ENCODE peak calls at places on chromosomes 5 and 9, in eight cellular contexts. U, T, Y, J, L, Z, R and Q are unnamed samples.

GRCh38 chr5:93503598-93504067 is 77.4 kb downstream of the NR2F1-AS1 start:
- DNase-seq in U (no peak), T (peak), Y (peak), J (peak), L (peak), Z (no peak), R (no peak), Q (no peak)

GRCh38 chr5:157481255-157481654 is 21.2 kb downstream of the NIPAL4 start:
- DNase-seq in U (no peak), T (no peak), Y (no peak), J (no peak), L (no peak), Z (no peak), R (no peak), Q (no peak)

GRCh38 chr5:141567513-141568117 is 51.2 kb downstream of the DIAPH1 start:
- DNase-seq in U (no peak), T (no peak), Y (peak), J (peak), L (no peak), Z (no peak), R (no peak), Q (no peak)

GRCh38 chr5:171424726-171425125 is 5.3 kb downstream of the FGF18 start:
- DNase-seq in U (no peak), T (peak), Y (no peak), J (no peak), L (no peak), Z (peak), R (no peak), Q (no peak)

GRCh38 chr5:136058031-136058971 is 29.5 kb downstream of the TGFBI start:
- DNase-seq in U (no peak), T (peak), Y (peak), J (peak), L (peak), Z (peak), R (peak), Q (no peak)

GRCh38 chr5:171484460-171484899 is 65.0 kb downstream of the FGF18 start:
- DNase-seq in U (peak), T (no peak), Y (peak), J (peak), L (no peak), Z (no peak), R (peak), Q (no peak)

GRCh38 chr5:65801332-65801731 is 79.3 kb downstream of the NLN start:
- DNase-seq in U (no peak), T (no peak), Y (peak), J (peak), L (no peak), Z (no peak), R (no peak), Q (no peak)

GRCh38 chr5:153896701-153897100 is 142.0 kb downstream of the FAM114A2 start:
- DNase-seq in U (no peak), T (no peak), Y (no peak), J (peak), L (no peak), Z (no peak), R (no peak), Q (peak)

GRCh38 chr5:51202161-51202560 is 181.1 kb upstream of the ISL1 start:
- DNase-seq in U (no peak), T (no peak), Y (no peak), J (no peak), L (no peak), Z (no peak), R (no peak), Q (no peak)

GRCh38 chr5:172188033-172188892 is at the start of gene STK10:
- DNase-seq in U (peak), T (peak), Y (peak), J (peak), L (peak), Z (peak), R (peak), Q (peak)

GRCh38 chr9:70470050-70471015 is 55.9 kb upstream of the KLF9 start:
- DNase-seq in U (no peak), T (no peak), Y (no peak), J (peak), L (peak), Z (peak), R (no peak), Q (no peak)

GRCh38 chr9:92896037-92896436 is 18.2 kb upstream of the ZNF484 start:
- DNase-seq in U (no peak), T (no peak), Y (no peak), J (no peak), L (no peak), Z (no peak), R (no peak), Q (no peak)

GRCh38 chr5:156802501-156802900 is 47.6 kb upstream of the PPP1R2B start:
- DNase-seq in U (no peak), T (no peak), Y (no peak), J (no peak), L (no peak), Z (no peak), R (no peak), Q (no peak)

GRCh38 chr9:121201045-121201737 is 478 bp downstream of the RAB14 start:
- DNase-seq in U (peak), T (no peak), Y (peak), J (no peak), L (no peak), Z (peak), R (peak), Q (peak)